ENCODE peak calls at places on chromosomes 4 and X, in five cellular contexts. X is transverse colon; Z is brain microvascular endothelial cell; D is CD8-positive, alpha-beta T cell; Q is uterus. E is an unnamed sample.

GRCh38 chr4:53861856-53862610 is 202.4 kb downstream of the CHIC2 start:
- DNase-seq in Z (peak), X (no peak), Q (peak), D (no peak), E (no peak)

GRCh38 chr4:153114771-153115321 is 89.4 kb upstream of the TRIM2 start:
- DNase-seq in Q (no peak), X (no peak), Z (peak), D (peak), E (no peak)

GRCh38 chr4:121252224-121252806 is 88.2 kb upstream of the TNIP3 start:
- DNase-seq in X (peak), D (peak), Z (peak), Q (peak), E (peak)

GRCh38 chr4:69718376-69719293 is 41.8 kb downstream of the SULT1B1 start:
- DNase-seq in Q (no peak), D (no peak), Z (no peak), X (no peak), E (no peak)

GRCh38 chr4:153731239-153731638 is 28.6 kb downstream of the RNF175 start:
- DNase-seq in Z (peak), Q (no peak), D (no peak), X (no peak), E (no peak)

GRCh38 chrX:32026772-32027171 is 954.9 kb upstream of the FTHL17 start:
- DNase-seq in Z (no peak), X (no peak), Q (no peak), D (no peak), E (no peak)

GRCh38 chr4:32929738-32930688 is 2209.8 kb downstream of the PCDH7 start:
- DNase-seq in X (no peak), Z (no peak), D (no peak), Q (no peak), E (no peak)

GRCh38 chrX:2714551-2714950 is 23.5 kb downstream of the CD99 start:
- DNase-seq in Q (no peak), Z (no peak), D (no peak), X (no peak), E (no peak)

GRCh38 chrX:32524385-32524784 is 687.0 kb downstream of the DMD start:
- DNase-seq in Q (no peak), D (no peak), X (no peak), Z (no peak), E (peak)

GRCh38 chr4:79958511-79959264 is 114.3 kb downstream of the ANTXR2 start:
- DNase-seq in Z (no peak), Q (no peak), X (no peak), D (no peak), E (peak)

GRCh38 chr4:74555231-74555630 is 110.3 kb downstream of the AREG start:
- DNase-seq in Q (no peak), Z (peak), X (no peak), D (no peak), E (no peak)

GRCh38 chrX:141278306-141278705 is 36.0 kb upstream of the SPANXC start:
- DNase-seq in Z (no peak), D (no peak), X (no peak), Q (no peak), E (peak)

GRCh38 chrX:45537936-45538335 is 337.3 kb upstream of the DIPK2B start:
- DNase-seq in X (no peak), Z (no peak), D (no peak), Q (no peak), E (no peak)
- H3K27ac ChIP-seq in X (no peak), Z (no peak), D (no peak), Q (no peak), E (no peak)

GRCh38 chr4:188242041-188242440 is 102.8 kb downstream of the TRIML1 start:
- DNase-seq in Q (no peak), D (no peak), Z (no peak), X (no peak), E (no peak)

GRCh38 chr4:188245651-188246050 is 106.4 kb downstream of the TRIML1 start:
- DNase-seq in X (no peak), Z (no peak), D (no peak), Q (no peak), E (no peak)

DNA sequence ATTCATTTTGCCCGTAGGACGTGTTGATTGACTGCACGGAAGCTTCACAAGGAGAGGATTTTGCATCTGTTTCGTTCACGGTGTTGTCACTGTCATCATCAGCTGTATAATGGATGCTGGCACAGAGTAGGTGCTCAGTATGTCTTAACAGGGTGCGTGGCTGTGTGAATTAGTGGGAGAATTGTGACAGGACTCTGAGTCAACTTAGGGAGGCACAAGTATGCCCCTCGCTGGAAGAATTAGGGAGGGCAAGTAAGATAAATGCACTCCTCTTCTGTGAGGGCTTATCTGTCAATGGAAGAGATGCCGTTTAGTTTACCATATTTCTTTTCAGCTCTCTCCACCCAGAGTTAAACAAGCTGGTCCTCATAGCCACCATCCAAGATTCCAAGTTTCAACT is 107.2 kb downstream of the TRIML1 start:
- DNase-seq in Q (no peak), D (no peak), X (no peak), Z (no peak), E (no peak)
- TF ChIP-seq CTCF in Q (no peak), D (no peak), X (no peak), Z (peak), E (no peak)

GRCh38 chr4:36226430-36227227 is 17.7 kb downstream of the ARAP2 start:
- DNase-seq in Q (no peak), D (no peak), X (no peak), Z (no peak), E (no peak)
- H3K27ac ChIP-seq in Q (no peak), D (no peak), X (no peak), Z (no peak), E (no peak)

GRCh38 chrX:20479896-20480295 is 213.2 kb upstream of the RPS6KA3 start:
- DNase-seq in D (no peak), Z (no peak), X (no peak), Q (no peak), E (no peak)

GRCh38 chrX:20481632-20482031 is 214.9 kb upstream of the RPS6KA3 start:
- DNase-seq in D (no peak), Q (no peak), Z (no peak), X (no peak), E (no peak)

GRCh38 chrX:20477219-20477618 is 210.5 kb upstream of the RPS6KA3 start:
- DNase-seq in Q (no peak), Z (no peak), D (no peak), X (no peak), E (no peak)

GRCh38 chrX:20479048-20479447 is 212.3 kb upstream of the RPS6KA3 start:
- DNase-seq in Q (no peak), D (no peak), X (no peak), Z (no peak), E (no peak)

DNA sequence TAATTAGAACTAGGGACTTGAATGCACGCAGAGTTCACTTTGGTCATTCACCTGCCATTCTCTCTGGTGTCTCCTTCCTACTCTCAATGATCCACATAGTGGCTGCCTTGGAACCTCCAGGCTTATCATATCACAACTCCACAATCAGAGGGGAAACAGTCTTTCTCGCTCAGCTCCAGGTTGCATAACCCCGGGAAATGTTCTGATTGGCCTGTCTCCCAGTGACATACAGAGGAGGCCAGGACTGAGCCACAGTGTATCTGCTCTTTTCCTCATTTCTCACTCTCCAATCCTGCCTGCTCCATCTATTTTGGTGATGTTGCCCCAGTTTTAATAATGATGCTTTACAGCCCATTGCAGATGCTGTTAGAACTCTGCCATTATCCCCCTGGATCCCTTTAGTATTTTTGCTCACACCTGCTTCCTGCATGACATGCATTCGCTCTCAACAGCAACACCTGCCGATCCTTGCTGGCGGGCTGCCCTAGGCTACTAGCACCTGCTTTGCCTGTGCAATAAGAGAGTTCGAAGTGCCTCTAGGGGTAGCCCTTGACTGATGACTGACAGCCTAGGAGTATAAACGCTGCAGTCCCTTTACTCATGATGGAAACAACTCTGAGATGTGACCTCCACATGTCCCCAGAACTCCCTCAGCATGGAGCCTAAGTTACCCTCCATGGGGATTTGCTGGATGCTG is 211.3 kb upstream of the RPS6KA3 start:
- DNase-seq in Z (no peak), X (peak), D (no peak), Q (no peak), E (no peak)
- TF ChIP-seq CTCF in Z (no peak), X (no peak), D (no peak), Q (no peak), E (no peak)

DNA sequence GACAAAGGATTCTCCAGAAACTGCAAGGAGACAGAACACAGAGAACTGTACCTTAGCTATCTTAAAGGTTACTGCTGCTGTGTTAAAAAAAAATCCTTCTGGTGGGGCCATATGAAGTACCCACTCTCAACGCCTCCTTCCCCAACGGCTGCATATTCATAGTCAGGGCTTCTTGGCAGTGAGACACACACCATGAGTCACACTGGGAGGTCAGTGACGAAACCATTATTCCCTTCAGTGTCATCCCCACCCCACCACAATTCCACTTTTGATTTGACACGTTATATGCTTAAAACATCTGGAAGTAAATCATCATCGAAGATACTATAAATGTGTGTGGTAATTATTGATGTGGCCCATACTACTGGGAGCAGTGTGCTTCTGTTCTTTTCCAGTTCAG is 271.5 kb downstream of the LDB2 start:
- DNase-seq in Z (peak), Q (peak), D (no peak), X (no peak), E (no peak)
- H3K27ac ChIP-seq in Z (peak), Q (peak), D (no peak), X (no peak), E (no peak)

GRCh38 chr4:23932935-23933334 is 43.1 kb upstream of the PPARGC1A start:
- DNase-seq in D (no peak), Z (no peak), X (no peak), Q (no peak), E (no peak)
- TF ChIP-seq CTCF in D (no peak), Z (peak), X (no peak), Q (no peak), E (no peak)

DNA sequence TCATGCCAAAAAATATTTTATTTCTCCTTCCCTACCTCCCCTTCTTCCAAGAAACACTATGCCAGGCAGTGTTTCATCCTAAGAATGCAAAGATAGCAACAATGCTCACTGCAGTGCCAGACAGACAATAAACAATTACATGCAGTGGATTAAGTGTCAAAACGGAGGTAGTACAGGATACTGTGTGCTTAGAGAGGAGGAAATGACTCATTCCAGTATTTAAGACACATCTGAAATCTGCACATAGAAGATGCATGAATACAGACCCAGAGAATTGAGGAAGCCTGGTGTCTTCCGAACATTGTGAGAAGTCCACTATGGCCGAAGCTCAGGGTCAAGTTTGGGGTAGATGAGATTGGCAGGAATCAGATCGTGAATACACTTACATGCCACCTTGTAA is 326.4 kb downstream of the PPP3CA start:
- DNase-seq in X (no peak), D (no peak), Z (peak), Q (no peak), E (no peak)
- H3K27ac ChIP-seq in X (peak), D (peak), Z (no peak), Q (no peak), E (no peak)